ENCODE peak calls at places on chromosomes 7 and 10, in five cellular contexts. N, J, O, E and P are unnamed samples.

GRCh38 chr10:126661841-126662520 is 8.5 kb downstream of the C10orf90 start:
- DNase-seq in N (peak; percentile 52), J (no peak), O (no peak), E (peak; percentile 11), P (no peak)

GRCh38 chr10:17751781-17752445 is at the start of gene TMEM236:
- DNase-seq in N (no peak), J (no peak), O (no peak), E (no peak), P (no peak)

GRCh38 chr10:130232361-130233360 is 96.5 kb downstream of the GLRX3 start:
- DNase-seq in N (no peak), J (no peak), O (no peak), E (no peak), P (no peak)

GRCh38 chr7:130254555-130254954 is 12.1 kb upstream of the CPA2 start:
- DNase-seq in N (no peak), J (no peak), O (no peak), E (no peak), P (no peak)

GRCh38 chr10:71998119-71998839 is 34.1 kb downstream of the CHST3 start:
- DNase-seq in N (no peak), J (no peak), O (no peak), E (no peak), P (no peak)

GRCh38 chr10:63611078-63611477 is 89.9 kb downstream of the REEP3 start:
- DNase-seq in N (peak; percentile 50), J (no peak), O (no peak), E (peak; percentile 57), P (no peak)

GRCh38 chr10:104029528-104029875 is 56.2 kb downstream of the COL17A1 start:
- DNase-seq in N (no peak), J (no peak), O (no peak), E (no peak), P (no peak)

GRCh38 chr7:115748123-115748738 is 282.3 kb downstream of the TFEC start:
- DNase-seq in N (peak; percentile 2), J (no peak), O (no peak), E (peak; percentile 6), P (no peak)

GRCh38 chr10:95976295-95977229 is 66.8 kb upstream of the CCNJ start:
- DNase-seq in N (no peak), J (no peak), O (no peak), E (no peak), P (no peak)

GRCh38 chr10:77386833-77387232 is 250.8 kb downstream of the KCNMA1 start:
- DNase-seq in N (peak; percentile 96), J (no peak), O (peak; percentile 31), E (peak; percentile 76), P (no peak)

GRCh38 chr10:75531571-75532031 is 100.2 kb downstream of the LRMDA start:
- DNase-seq in N (peak; percentile 69), J (no peak), O (no peak), E (no peak), P (no peak)

GRCh38 chr7:90298145-90299038 is 22.7 kb downstream of the FAM237B start:
- DNase-seq in N (peak; percentile 71), J (no peak), O (peak; percentile 51), E (peak; percentile 70), P (no peak)

GRCh38 chr7:142391191-142391992 is 133.5 kb upstream of the PRSS58 start:
- DNase-seq in N (peak; percentile 27), J (peak; percentile 33), O (no peak), E (peak; percentile 28), P (no peak)

GRCh38 chr10:80158598-80159127 is 26.1 kb downstream of the PLAC9 start:
- DNase-seq in N (peak; percentile 100), J (no peak), O (peak; percentile 90), E (peak; percentile 99), P (peak; percentile 79)

GRCh38 chr10:86409183-86409582 is 42.6 kb upstream of the GRID1 start:
- DNase-seq in N (no peak), J (no peak), O (no peak), E (no peak), P (no peak)

GRCh38 chr10:18601321-18601720 is 50.1 kb downstream of the NSUN6 start:
- DNase-seq in N (no peak), J (no peak), O (no peak), E (peak; percentile 9), P (no peak)

GRCh38 chr10:107733731-107734130 is 569.2 kb upstream of the SORCS1 start:
- DNase-seq in N (no peak), J (no peak), O (no peak), E (peak; percentile 87), P (no peak)

GRCh38 chr10:12635127-12635541 is 285.8 kb downstream of the CAMK1D start:
- DNase-seq in N (peak; percentile 70), J (no peak), O (no peak), E (no peak), P (no peak)

GRCh38 chr7:140039071-140039470 is 23.7 kb downstream of the PARP12 start:
- DNase-seq in N (peak; percentile 40), J (no peak), O (no peak), E (peak; percentile 52), P (no peak)

GRCh38 chr7:85290252-85290651 is 103.4 kb upstream of the SEMA3D start:
- DNase-seq in N (no peak), J (no peak), O (no peak), E (no peak), P (no peak)

GRCh38 chr7:22052221-22052639 is 106.5 kb upstream of the CDCA7L start:
- DNase-seq in N (peak; percentile 39), J (no peak), O (no peak), E (peak; percentile 3), P (no peak)

GRCh38 chr7:50092579-50093411 is at the start of gene ZPBP:
- DNase-seq in N (peak; percentile 8), J (peak; percentile 24), O (peak; percentile 4), E (peak; percentile 30), P (no peak)